ENCODE peak calls at places on chromosomes 1 and 21, in seven cellular contexts. K, E, B, X, U, A and G are unnamed samples.

GRCh38 chr1:37795340-37796110 is 1.9 kb downstream of the MANEAL start:
- DNase-seq in X (no peak), B (peak), K (peak), U (no peak), A (no peak), E (no peak), G (peak)

GRCh38 chr1:173152585-173152984 is 54.5 kb downstream of the TNFSF4 start:
- DNase-seq in A (no peak), E (no peak), K (no peak), U (no peak), X (no peak), B (no peak), G (no peak)

GRCh38 chr1:159889821-159890252 is 10.1 kb downstream of the CFAP45 start:
- DNase-seq in K (peak), X (peak), A (peak), U (peak), E (peak), B (no peak), G (peak)

GRCh38 chr1:239817801-239818200 is 273.9 kb upstream of the FMN2 start:
- DNase-seq in E (no peak), U (no peak), K (no peak), B (no peak), X (no peak), A (no peak), G (peak)

GRCh38 chr1:200103961-200104583 is 76.6 kb downstream of the NR5A2 start:
- DNase-seq in K (no peak), E (no peak), A (no peak), X (no peak), U (no peak), B (no peak), G (no peak)

GRCh38 chr1:29474274-29474824 is 238.0 kb downstream of the PTPRU start:
- DNase-seq in E (no peak), K (no peak), X (no peak), A (no peak), B (no peak), U (no peak), G (no peak)

GRCh38 chr1:231937013-231937754 is 310.6 kb downstream of the DISC1 start:
- DNase-seq in X (no peak), A (no peak), B (peak), E (no peak), U (no peak), K (no peak), G (peak)

GRCh38 chr1:215665212-215665611 is 98.1 kb downstream of the KCTD3 start:
- DNase-seq in U (peak), A (no peak), B (no peak), E (no peak), X (peak), K (peak), G (peak)

GRCh38 chr1:172510479-172510878 is 22.5 kb upstream of the SUCO start:
- DNase-seq in X (no peak), E (no peak), A (no peak), U (no peak), K (no peak), B (no peak), G (no peak)

GRCh38 chr1:26044971-26045711 is 777 bp downstream of the SLC30A2 start:
- DNase-seq in U (no peak), B (peak), E (no peak), A (no peak), X (no peak), K (no peak), G (no peak)

GRCh38 chr1:79259390-79260336 is 253.1 kb upstream of the ADGRL4 start:
- DNase-seq in E (peak), A (no peak), U (peak), B (no peak), K (peak), X (peak), G (peak)

GRCh38 chr1:208044568-208045241 is 133.8 kb upstream of the CD34 start:
- DNase-seq in X (no peak), U (no peak), E (no peak), K (no peak), A (no peak), B (no peak), G (no peak)

GRCh38 chr1:228691926-228692325 is 43.4 kb upstream of the RHOU start:
- DNase-seq in X (peak), A (no peak), B (no peak), U (peak), E (peak), K (peak), G (peak)

GRCh38 chr1:46747683-46748288 is 28.9 kb upstream of the EFCAB14 start:
- DNase-seq in E (peak), K (peak), A (no peak), U (peak), B (peak), X (peak), G (peak)

GRCh38 chr1:203291201-203292096 is 13.9 kb upstream of the BTG2 start:
- DNase-seq in E (no peak), K (no peak), A (no peak), X (no peak), U (no peak), B (no peak), G (no peak)

GRCh38 chr1:115377411-115377810 is 39.4 kb upstream of the NGF start:
- DNase-seq in B (no peak), A (no peak), K (peak), U (no peak), E (no peak), X (peak), G (no peak)

GRCh38 chr1:236913371-236914037 is 90.7 kb downstream of the MT1HL1 start:
- DNase-seq in K (peak), A (no peak), B (no peak), X (peak), U (no peak), E (no peak), G (peak)

GRCh38 chr21:46622226-46622625 is 13.2 kb upstream of the PRMT2 start:
- DNase-seq in K (no peak), X (no peak), A (peak), B (no peak), E (no peak), U (no peak), G (peak)

GRCh38 chr1:81409875-81410274 is 390.9 kb upstream of the ADGRL2 start:
- DNase-seq in K (no peak), U (no peak), B (no peak), A (no peak), X (no peak), E (no peak), G (no peak)

GRCh38 chr1:153399401-153400055 is 8.7 kb upstream of the S100A8 start:
- DNase-seq in E (no peak), K (no peak), A (no peak), X (no peak), U (no peak), B (no peak), G (no peak)

GRCh38 chr1:187241971-187242370 is 413.2 kb downstream of the PLA2G4A start:
- DNase-seq in E (no peak), X (no peak), B (no peak), U (no peak), A (no peak), K (no peak), G (no peak)

GRCh38 chr21:15764878-15765277 is 35.1 kb downstream of the USP25 start:
- DNase-seq in A (no peak), U (no peak), B (no peak), E (no peak), K (no peak), X (no peak), G (no peak)

GRCh38 chr1:235917267-235917811 is 50.6 kb upstream of the LYST start:
- DNase-seq in K (peak), E (no peak), X (peak), B (no peak), A (peak), U (peak), G (peak)

GRCh38 chr1:101108123-101108522 is 82.5 kb upstream of the DPH5 start:
- DNase-seq in A (no peak), E (no peak), X (no peak), K (no peak), U (no peak), B (no peak), G (no peak)

GRCh38 chr1:150764617-150765090 is 924 bp downstream of the CTSS start:
- DNase-seq in E (peak), X (peak), K (peak), A (no peak), B (no peak), U (peak), G (peak)

GRCh38 chr1:245404527-245404926 is 249.7 kb downstream of the KIF26B start:
- DNase-seq in U (no peak), X (no peak), B (no peak), A (no peak), K (no peak), E (no peak), G (no peak)

GRCh38 chr1:22889213-22889827 is 83.3 kb downstream of the LACTBL1 start:
- DNase-seq in U (peak), X (peak), A (no peak), B (no peak), E (peak), K (peak), G (peak)

GRCh38 chr1:197919523-197920301 is 2.5 kb downstream of the LHX9 start:
- DNase-seq in E (no peak), A (no peak), X (peak), K (peak), U (no peak), B (peak), G (peak)

GRCh38 chr21:45529785-45530422 is 12.3 kb downstream of the SLC19A1 start:
- DNase-seq in U (no peak), K (no peak), X (no peak), E (no peak), B (no peak), A (no peak), G (no peak)

GRCh38 chr1:197994907-197995407 is 77.8 kb downstream of the LHX9 start:
- DNase-seq in A (no peak), B (no peak), U (no peak), X (no peak), K (no peak), E (no peak), G (no peak)

GRCh38 chr1:63922848-63923247 is 149.0 kb downstream of the ROR1 start:
- DNase-seq in X (no peak), A (no peak), E (no peak), U (no peak), K (no peak), B (no peak), G (no peak)

GRCh38 chr1:219555031-219555667 is 57.8 kb downstream of the ZC3H11B start:
- DNase-seq in E (no peak), B (no peak), X (peak), U (no peak), K (peak), A (no peak), G (peak)